ENCODE peak calls at places on chromosomes 16 and 17, in eight cellular contexts. W is breast epithelium, L is sigmoid colon, P is K562, I is transverse colon, U is prostate gland, T is stomach, A is HCT116. F is an unnamed sample. For H3K36me3, the result is how much of the 10 kb centered on the place peaks cover.

GRCh38 chr16:15604460-15605390 is 38.2 kb downstream of the MARF1 start:
- DNase-seq in W (no peak), U (no peak), T (no peak), I (no peak), P (no peak), A (no peak), L (no peak), F (no peak)

GRCh38 chr17:4001048-4001590 is 36.9 kb upstream of the ATP2A3 start:
- DNase-seq in L (peak), P (no peak), W (no peak), I (no peak), A (no peak), T (no peak), U (no peak), F (no peak)

GRCh38 chr17:381941-382643 is 29.5 kb upstream of the RPH3AL start:
- DNase-seq in W (no peak), L (no peak), I (no peak), T (no peak), P (no peak), A (no peak), U (no peak), F (peak)

GRCh38 chr16:70156207-70156978 is 17.2 kb upstream of the CLEC18C start:
- DNase-seq in A (no peak), U (peak), L (no peak), I (no peak), T (no peak), P (peak), W (no peak), F (peak)

GRCh38 chr17:12983986-12984932 is 33.6 kb downstream of the ELAC2 start:
- DNase-seq in L (peak), I (peak), W (no peak), T (no peak), U (no peak), A (no peak), P (no peak), F (peak)

GRCh38 chr17:67021718-67022450 is 22.5 kb upstream of the CACNG1 start:
- DNase-seq in P (no peak), W (no peak), U (no peak), I (no peak), T (no peak), L (no peak), A (no peak), F (no peak)

GRCh38 chr17:73342549-73343167 is 30.9 kb upstream of the CDC42EP4 start:
- DNase-seq in I (no peak), T (no peak), P (no peak), W (no peak), A (no peak), L (no peak), U (no peak), F (no peak)

GRCh38 chr16:86034421-86034919 is 135.5 kb downstream of the IRF8 start:
- DNase-seq in U (no peak), L (no peak), P (no peak), A (no peak), W (no peak), I (peak), T (no peak), F (no peak)

GRCh38 chr17:3914319-3914685 is 2.0 kb downstream of the P2RX1 start:
- DNase-seq in P (no peak), T (peak), L (no peak), U (no peak), A (no peak), I (peak), W (no peak), F (peak)

GRCh38 chr16:2082171-2082982 is 34.6 kb downstream of the TSC2 start:
- DNase-seq in A (no peak), T (peak), I (peak), W (no peak), P (no peak), L (peak), U (peak), F (no peak)

GRCh38 chr16:53530046-53530445 is 27.0 kb upstream of the AKTIP start:
- DNase-seq in T (no peak), U (no peak), L (no peak), I (no peak), W (no peak), A (no peak), P (no peak), F (peak)

GRCh38 chr17:82267575-82268379 is 5.7 kb downstream of the CSNK1D start:
- DNase-seq in P (peak), I (peak), T (peak), L (peak), A (no peak), U (peak), W (peak), F (peak)

GRCh38 chr17:1882836-1883235 is 53.0 kb downstream of the RPA1 start:
- DNase-seq in P (peak), I (no peak), U (no peak), L (no peak), W (no peak), T (no peak), A (no peak), F (no peak)

GRCh38 chr16:69404275-69404805 is 18.5 kb upstream of the TERF2 start:
- DNase-seq in P (peak), L (no peak), I (peak), U (peak), W (no peak), A (peak), T (peak), F (no peak)

GRCh38 chr17:17200311-17200710 is 5.8 kb downstream of the PLD6 start:
- DNase-seq in T (no peak), W (no peak), I (no peak), P (no peak), U (no peak), L (no peak), A (no peak), F (no peak)

GRCh38 chr17:40014375-40014980 is 762 bp upstream of the CSF3 start:
- DNase-seq in U (no peak), P (no peak), A (no peak), W (no peak), L (peak), T (no peak), I (no peak), F (no peak)

GRCh38 chr16:57619606-57620315 is 8.7 kb upstream of the ADGRG1 start:
- DNase-seq in I (peak), L (peak), A (no peak), T (peak), W (peak), U (peak), P (no peak), F (peak)

GRCh38 chr17:38591759-38592241 is 14.0 kb downstream of the SRCIN1 start:
- DNase-seq in U (no peak), P (no peak), W (no peak), A (no peak), L (no peak), T (no peak), I (no peak), F (no peak)

GRCh38 chr17:63486317-63487013 is 9.6 kb downstream of the ACE start:
- DNase-seq in L (no peak), A (no peak), U (no peak), T (no peak), W (no peak), I (no peak), P (no peak), F (no peak)

GRCh38 chr17:59027750-59028149 is 78.9 kb downstream of the TRIM37 start:
- DNase-seq in T (no peak), L (no peak), W (no peak), A (no peak), P (no peak), U (no peak), I (no peak), F (no peak)

GRCh38 chr17:1907818-1908698 is 78.3 kb downstream of the RPA1 start:
- DNase-seq in U (no peak), W (no peak), I (no peak), T (no peak), A (no peak), L (no peak), P (no peak), F (no peak)

GRCh38 chr16:64977211-64977920 is 144.5 kb downstream of the CDH11 start:
- DNase-seq in P (no peak), U (no peak), W (no peak), T (no peak), A (no peak), L (no peak), I (no peak), F (no peak)

GRCh38 chr17:29155235-29155965 is 24.8 kb downstream of the MYO18A start:
- DNase-seq in I (peak), U (no peak), L (no peak), P (peak), A (peak), W (no peak), T (peak), F (peak)

GRCh38 chr17:42188749-42189650 is 3.7 kb upstream of the HCRT start:
- DNase-seq in U (no peak), T (no peak), P (no peak), L (no peak), A (no peak), W (no peak), I (no peak), F (no peak)

GRCh38 chr16:78490431-78490830 is 391.0 kb downstream of the WWOX start:
- DNase-seq in I (no peak), W (no peak), U (no peak), P (no peak), L (no peak), T (no peak), A (no peak), F (no peak)

GRCh38 chr17:67555855-67556254 is 161.9 kb upstream of the NOL11 start:
- DNase-seq in W (no peak), P (no peak), T (no peak), I (no peak), A (no peak), L (peak), U (no peak), F (no peak)

DNA sequence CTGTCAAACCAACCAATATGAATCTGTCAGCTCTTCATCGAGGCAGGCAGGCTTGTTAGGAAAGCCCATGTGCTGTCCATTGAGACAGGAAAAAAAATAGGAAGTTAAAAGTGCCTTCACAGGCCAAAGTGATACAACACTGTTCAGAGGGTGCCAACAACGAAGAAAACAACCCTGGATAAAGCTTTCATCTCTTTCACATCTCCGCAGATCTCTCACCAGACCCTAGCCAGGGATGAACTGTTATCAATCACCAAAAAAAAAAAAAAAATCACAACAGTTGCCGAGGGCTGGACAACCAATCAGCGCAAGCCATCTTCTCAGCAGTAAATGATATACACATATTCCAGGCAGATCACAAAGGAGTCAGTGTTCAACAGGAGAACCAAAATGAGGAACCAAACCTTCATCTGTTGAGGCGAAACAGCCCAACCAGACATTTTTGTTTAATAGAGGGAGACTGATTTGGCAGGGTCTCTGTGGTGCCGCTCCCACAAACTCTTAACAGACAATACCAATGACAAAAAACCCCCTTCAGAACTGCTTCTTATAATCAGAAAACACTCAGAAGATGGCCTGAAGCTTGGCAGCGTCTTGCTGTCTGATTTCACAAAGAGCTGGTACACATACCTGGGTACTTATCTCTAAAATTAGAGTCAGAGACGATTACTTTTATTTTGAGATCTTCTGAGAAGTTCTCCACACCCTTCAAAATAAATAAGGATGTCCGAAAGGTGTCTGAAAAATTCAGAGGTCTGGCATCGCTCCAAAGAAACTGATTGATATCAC is 1.9 kb downstream of the MAP3K14 start:
- DNase-seq in P (no peak), U (no peak), T (no peak), W (no peak), L (no peak), I (no peak), A (no peak), F (no peak)
- TF ChIP-seq POLR2A in P (no peak), U (no peak), T (no peak), W (no peak), L (no peak), I (peak), A (no peak), F (no peak)

DNA sequence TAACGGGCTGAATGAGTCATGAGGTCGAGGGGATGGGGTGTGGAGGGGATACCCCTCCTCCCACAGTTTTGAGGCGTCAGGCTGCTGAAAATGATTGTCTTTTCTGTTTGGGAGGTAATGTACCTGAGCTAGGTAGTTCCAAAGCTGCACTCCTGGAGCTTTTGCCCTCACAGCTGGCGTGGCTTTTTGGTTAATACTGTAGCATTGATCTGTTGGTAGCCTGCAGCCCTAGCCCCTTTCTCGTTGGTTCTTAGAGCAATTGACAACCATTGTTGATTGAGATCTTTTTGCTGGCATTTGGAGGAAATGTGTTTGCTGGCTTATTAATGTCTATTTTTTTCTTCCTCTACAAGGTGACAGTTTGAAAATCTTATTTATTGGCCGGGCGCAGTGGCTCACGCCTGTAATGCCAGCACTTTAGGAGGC is 1.8 kb downstream of the ATXN2L start:
- DNase-seq in I (no peak), L (no peak), A (no peak), U (no peak), P (no peak), T (no peak), W (no peak), F (no peak)
- H3K36me3 ChIP-seq in I (under half), L (under half), A (under half), U (under half), P (half or more), T (under half), W (under half), F (half or more)

DNA sequence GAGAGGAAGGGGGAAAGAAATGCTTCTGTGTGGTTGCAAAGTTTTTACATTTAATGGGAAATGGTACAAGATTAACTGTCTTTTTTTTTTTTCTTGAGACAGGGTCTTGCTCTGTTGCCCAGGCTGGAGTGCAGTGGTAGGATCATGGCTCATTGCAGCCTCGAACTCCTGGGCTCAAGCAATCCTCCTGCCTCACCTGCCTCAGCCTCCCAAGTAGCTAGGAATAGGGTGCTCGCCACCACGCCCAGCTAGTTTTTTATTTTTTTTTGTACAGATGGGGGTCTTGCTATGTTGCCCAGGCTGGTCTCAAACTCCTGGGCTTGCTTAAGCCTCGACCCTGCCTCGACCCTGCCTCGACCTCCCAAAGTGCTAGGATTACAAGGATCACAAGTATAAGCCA is 3.8 kb upstream of the ROGDI start:
- DNase-seq in W (no peak), L (no peak), T (no peak), P (no peak), I (no peak), U (no peak), A (no peak), F (no peak)
- TF ChIP-seq POLR2AphosphoS5 in W (no peak), L (no peak), T (no peak), P (no peak), I (no peak), U (no peak), A (no peak), F (no peak)

GRCh38 chr16:81681311-81681710 is 97.8 kb upstream of the PLCG2 start:
- DNase-seq in P (no peak), A (no peak), L (no peak), U (no peak), W (no peak), T (no peak), I (no peak), F (no peak)

GRCh38 chr16:81687183-81687456 is 92.0 kb upstream of the PLCG2 start:
- DNase-seq in I (no peak), W (no peak), L (no peak), U (no peak), T (no peak), A (no peak), P (no peak), F (no peak)

GRCh38 chr16:81686391-81687182 is 92.5 kb upstream of the PLCG2 start:
- DNase-seq in I (no peak), L (no peak), U (no peak), A (no peak), P (no peak), W (no peak), T (no peak), F (no peak)

GRCh38 chr16:81684901-81685300 is 94.2 kb upstream of the PLCG2 start:
- DNase-seq in W (no peak), T (no peak), I (no peak), P (no peak), U (no peak), L (no peak), A (no peak), F (no peak)

DNA sequence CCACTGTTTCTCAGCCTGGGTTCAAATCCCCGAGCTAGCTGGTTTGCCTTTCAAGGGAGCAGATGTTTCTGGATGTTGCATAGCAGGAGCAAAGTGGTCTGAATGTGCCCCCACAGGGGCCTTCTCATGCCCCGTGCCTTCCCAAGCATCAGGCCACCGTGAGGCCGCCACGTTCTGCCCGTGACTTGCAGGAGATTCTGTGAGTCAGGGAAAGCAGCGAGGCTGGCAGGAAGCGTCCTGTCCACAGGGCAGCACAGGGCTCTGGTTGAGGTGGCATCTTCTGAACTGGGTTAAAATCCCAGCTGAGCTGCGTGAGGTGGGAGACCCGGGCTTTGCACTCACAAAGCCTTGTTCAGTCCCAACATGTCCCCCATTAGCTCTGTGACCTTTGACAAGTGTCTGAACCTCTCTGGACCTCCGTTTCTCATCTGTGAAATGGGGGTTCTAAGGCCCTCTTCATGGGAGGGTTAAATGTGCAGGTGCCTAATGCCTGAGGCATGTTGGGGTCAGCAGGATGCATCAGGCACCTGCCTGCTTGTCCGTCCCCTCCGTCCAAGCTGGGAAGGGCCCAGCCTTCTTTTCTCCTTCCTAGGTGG is 94.8 kb upstream of the PLCG2 start:
- DNase-seq in A (no peak), W (no peak), I (no peak), L (no peak), U (no peak), T (no peak), P (no peak), F (no peak)
- TF ChIP-seq POLR2A in A (no peak), W (no peak), I (no peak), L (no peak), U (no peak), T (no peak), P (no peak), F (no peak)

GRCh38 chr17:50989149-50989548 is 123.0 kb upstream of the TOB1 start:
- DNase-seq in A (no peak), T (no peak), L (no peak), W (no peak), U (no peak), P (no peak), I (no peak), F (no peak)
- H3K36me3 ChIP-seq in A (under half), T (half or more), L (under half), W (under half), U (under half), P (half or more), I (half or more), F (half or more)

DNA sequence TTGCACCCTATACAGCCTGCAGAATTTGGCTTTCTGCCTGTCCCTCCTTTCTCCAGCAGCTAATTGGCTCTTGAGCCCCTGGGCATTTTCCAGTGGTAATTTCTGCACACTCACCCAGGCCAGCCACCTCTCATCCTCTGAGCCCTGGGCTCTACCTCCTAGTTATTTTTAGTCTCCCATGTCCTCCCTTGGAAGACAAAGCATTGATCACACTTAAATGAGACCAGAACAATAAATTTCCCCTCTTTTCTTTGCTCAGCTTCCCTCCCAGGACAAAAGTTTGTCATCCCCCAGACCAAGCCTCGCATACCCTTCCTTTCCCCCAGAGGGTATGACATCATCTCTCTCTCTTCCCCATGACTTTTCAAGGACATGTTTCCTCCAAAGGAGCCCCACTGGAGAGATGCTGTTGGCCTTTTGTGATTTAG is 38.1 kb downstream of the C17orf75 start:
- DNase-seq in T (no peak), L (no peak), I (no peak), A (no peak), P (no peak), W (no peak), U (no peak), F (no peak)
- TF ChIP-seq POLR2AphosphoS5 in T (no peak), L (no peak), I (no peak), A (no peak), P (no peak), W (no peak), U (no peak), F (no peak)

GRCh38 chr17:35130392-35130791 is 9.0 kb downstream of the FNDC8 start:
- DNase-seq in A (no peak), U (no peak), W (no peak), T (no peak), L (no peak), P (no peak), I (no peak), F (no peak)
- TF ChIP-seq POLR2A in A (no peak), U (no peak), W (no peak), T (no peak), L (no peak), P (peak), I (no peak), F (no peak)

GRCh38 chr17:44177641-44178040 is 7.1 kb downstream of the ASB16 start:
- DNase-seq in L (no peak), U (no peak), A (no peak), I (no peak), W (no peak), P (no peak), T (no peak), F (no peak)
- H3K36me3 ChIP-seq in L (under half), U (under half), A (under half), I (under half), W (under half), P (under half), T (half or more), F (under half)